ENCODE peak calls at places on chromosomes 3 and 15, in eight cellular contexts. One of them, this sample, is unnamed.

GRCh38 chr3:42025388-42026138 is 63.7 kb upstream of the ULK4 start:
- DNase-seq in NCI-H1694: peak; percentile 85
- DNase-seq in mesenteric fat pad: no peak
- DNase-seq in HT1080: peak; percentile 90
- DNase-seq in prostate gland: peak; percentile 85
- DNase-seq in retinal pigment epithelial cell: no peak
- DNase-seq in RPMI7951: peak; percentile 97
- DNase-seq in NCI-H510A: peak; percentile 73
- DNase-seq in this sample: peak; percentile 92

GRCh38 chr3:89184151-89184550 is 76.7 kb downstream of the EPHA3 start:
- DNase-seq in NCI-H1694: no peak
- DNase-seq in mesenteric fat pad: no peak
- DNase-seq in HT1080: no peak
- DNase-seq in prostate gland: no peak
- DNase-seq in retinal pigment epithelial cell: no peak
- DNase-seq in RPMI7951: peak; percentile 35
- DNase-seq in NCI-H510A: no peak
- DNase-seq in this sample: no peak

GRCh38 chr15:87368511-87368910 is 888.0 kb downstream of the NTRK3 start:
- DNase-seq in NCI-H1694: no peak
- DNase-seq in mesenteric fat pad: no peak
- DNase-seq in HT1080: no peak
- DNase-seq in prostate gland: no peak
- DNase-seq in retinal pigment epithelial cell: no peak
- DNase-seq in RPMI7951: peak; percentile 77
- DNase-seq in NCI-H510A: no peak
- DNase-seq in this sample: no peak

GRCh38 chr3:126014252-126014651 is 45.3 kb downstream of the ROPN1B start:
- DNase-seq in NCI-H1694: no peak
- DNase-seq in mesenteric fat pad: no peak
- DNase-seq in HT1080: no peak
- DNase-seq in prostate gland: no peak
- DNase-seq in retinal pigment epithelial cell: no peak
- DNase-seq in RPMI7951: peak; percentile 59
- DNase-seq in NCI-H510A: no peak
- DNase-seq in this sample: no peak

GRCh38 chr3:105686324-105686897 is 182.4 kb downstream of the CBLB start:
- DNase-seq in NCI-H1694: no peak
- DNase-seq in mesenteric fat pad: no peak
- DNase-seq in HT1080: peak; percentile 30
- DNase-seq in prostate gland: no peak
- DNase-seq in retinal pigment epithelial cell: peak; percentile 3
- DNase-seq in RPMI7951: peak; percentile 20
- DNase-seq in NCI-H510A: no peak
- DNase-seq in this sample: no peak

GRCh38 chr3:119965692-119966091 is 128.6 kb downstream of the GSK3B start:
- DNase-seq in NCI-H1694: no peak
- DNase-seq in mesenteric fat pad: no peak
- DNase-seq in HT1080: no peak
- DNase-seq in prostate gland: no peak
- DNase-seq in retinal pigment epithelial cell: no peak
- DNase-seq in RPMI7951: no peak
- DNase-seq in NCI-H510A: no peak
- DNase-seq in this sample: no peak

GRCh38 chr3:127172670-127173515 is 20.0 kb upstream of the PRR23E start:
- DNase-seq in NCI-H1694: no peak
- DNase-seq in mesenteric fat pad: peak; percentile 86
- DNase-seq in HT1080: peak; percentile 82
- DNase-seq in prostate gland: no peak
- DNase-seq in retinal pigment epithelial cell: peak; percentile 17
- DNase-seq in RPMI7951: peak; percentile 82
- DNase-seq in NCI-H510A: peak; percentile 56
- DNase-seq in this sample: no peak

GRCh38 chr3:111676177-111677021 is 81.3 kb upstream of the ZBED2 start:
- DNase-seq in NCI-H1694: no peak
- DNase-seq in mesenteric fat pad: no peak
- DNase-seq in HT1080: peak; percentile 87
- DNase-seq in prostate gland: peak; percentile 15
- DNase-seq in retinal pigment epithelial cell: no peak
- DNase-seq in RPMI7951: peak; percentile 89
- DNase-seq in NCI-H510A: no peak
- DNase-seq in this sample: peak; percentile 46

GRCh38 chr3:172378439-172378838 is 69.8 kb downstream of the GHSR start:
- DNase-seq in NCI-H1694: no peak
- DNase-seq in mesenteric fat pad: no peak
- DNase-seq in HT1080: no peak
- DNase-seq in prostate gland: no peak
- DNase-seq in retinal pigment epithelial cell: no peak
- DNase-seq in RPMI7951: no peak
- DNase-seq in NCI-H510A: no peak
- DNase-seq in this sample: no peak

GRCh38 chr3:189572249-189572648 is 58.9 kb upstream of the TP63 start:
- DNase-seq in NCI-H1694: no peak
- DNase-seq in mesenteric fat pad: no peak
- DNase-seq in HT1080: no peak
- DNase-seq in prostate gland: no peak
- DNase-seq in retinal pigment epithelial cell: no peak
- DNase-seq in RPMI7951: no peak
- DNase-seq in NCI-H510A: no peak
- DNase-seq in this sample: no peak

GRCh38 chr3:52752045-52752660 is 18.6 kb downstream of the NEK4 start:
- DNase-seq in NCI-H1694: no peak
- DNase-seq in mesenteric fat pad: no peak
- DNase-seq in HT1080: no peak
- DNase-seq in prostate gland: no peak
- DNase-seq in retinal pigment epithelial cell: no peak
- DNase-seq in RPMI7951: no peak
- DNase-seq in NCI-H510A: no peak
- DNase-seq in this sample: no peak

GRCh38 chr3:169556909-169557308 is 106.6 kb downstream of the MECOM start:
- DNase-seq in NCI-H1694: no peak
- DNase-seq in mesenteric fat pad: no peak
- DNase-seq in HT1080: no peak
- DNase-seq in prostate gland: no peak
- DNase-seq in retinal pigment epithelial cell: no peak
- DNase-seq in RPMI7951: no peak
- DNase-seq in NCI-H510A: no peak
- DNase-seq in this sample: no peak

GRCh38 chr15:68609618-68610017 is 30.8 kb downstream of the CORO2B start:
- DNase-seq in NCI-H1694: no peak
- DNase-seq in mesenteric fat pad: no peak
- DNase-seq in HT1080: no peak
- DNase-seq in prostate gland: no peak
- DNase-seq in retinal pigment epithelial cell: no peak
- DNase-seq in RPMI7951: no peak
- DNase-seq in NCI-H510A: no peak
- DNase-seq in this sample: peak; percentile 37

GRCh38 chr3:14274999-14275961 is 96.7 kb downstream of the LSM3 start:
- DNase-seq in NCI-H1694: peak; percentile 31
- DNase-seq in mesenteric fat pad: no peak
- DNase-seq in HT1080: no peak
- DNase-seq in prostate gland: no peak
- DNase-seq in retinal pigment epithelial cell: no peak
- DNase-seq in RPMI7951: no peak
- DNase-seq in NCI-H510A: no peak
- DNase-seq in this sample: no peak

GRCh38 chr3:131217296-131217741 is 164.3 kb upstream of the NUDT16 start:
- DNase-seq in NCI-H1694: no peak
- DNase-seq in mesenteric fat pad: no peak
- DNase-seq in HT1080: peak; percentile 71
- DNase-seq in prostate gland: no peak
- DNase-seq in retinal pigment epithelial cell: no peak
- DNase-seq in RPMI7951: peak; percentile 84
- DNase-seq in NCI-H510A: no peak
- DNase-seq in this sample: no peak

GRCh38 chr3:197354195-197355059 is 56.0 kb upstream of the DLG1 start:
- DNase-seq in NCI-H1694: no peak
- DNase-seq in mesenteric fat pad: no peak
- DNase-seq in HT1080: no peak
- DNase-seq in prostate gland: peak; percentile 21
- DNase-seq in retinal pigment epithelial cell: no peak
- DNase-seq in RPMI7951: peak; percentile 94
- DNase-seq in NCI-H510A: no peak
- DNase-seq in this sample: no peak

GRCh38 chr3:45917146-45917885 is 25.9 kb upstream of the CXCR6 start:
- DNase-seq in NCI-H1694: no peak
- DNase-seq in mesenteric fat pad: peak; percentile 49
- DNase-seq in HT1080: no peak
- DNase-seq in prostate gland: no peak
- DNase-seq in retinal pigment epithelial cell: no peak
- DNase-seq in RPMI7951: no peak
- DNase-seq in NCI-H510A: peak; percentile 38
- DNase-seq in this sample: no peak

GRCh38 chr15:80155001-80155377 is 2.2 kb downstream of the FAH start:
- DNase-seq in NCI-H1694: no peak
- DNase-seq in mesenteric fat pad: no peak
- DNase-seq in HT1080: no peak
- DNase-seq in prostate gland: no peak
- DNase-seq in retinal pigment epithelial cell: no peak
- DNase-seq in RPMI7951: peak; percentile 25
- DNase-seq in NCI-H510A: no peak
- DNase-seq in this sample: no peak

GRCh38 chr3:177089120-177089519 is 108.2 kb downstream of the TBL1XR1 start:
- DNase-seq in NCI-H1694: no peak
- DNase-seq in mesenteric fat pad: no peak
- DNase-seq in HT1080: no peak
- DNase-seq in prostate gland: no peak
- DNase-seq in retinal pigment epithelial cell: no peak
- DNase-seq in RPMI7951: peak; percentile 30
- DNase-seq in NCI-H510A: no peak
- DNase-seq in this sample: no peak

GRCh38 chr3:194200422-194201060 is 64.6 kb downstream of the HES1 start:
- DNase-seq in NCI-H1694: no peak
- DNase-seq in mesenteric fat pad: no peak
- DNase-seq in HT1080: no peak
- DNase-seq in prostate gland: no peak
- DNase-seq in retinal pigment epithelial cell: no peak
- DNase-seq in RPMI7951: no peak
- DNase-seq in NCI-H510A: no peak
- DNase-seq in this sample: no peak

GRCh38 chr15:70922119-70922518 is 29.5 kb downstream of the LRRC49 start:
- DNase-seq in NCI-H1694: no peak
- DNase-seq in mesenteric fat pad: no peak
- DNase-seq in HT1080: no peak
- DNase-seq in prostate gland: no peak
- DNase-seq in retinal pigment epithelial cell: no peak
- DNase-seq in RPMI7951: no peak
- DNase-seq in NCI-H510A: no peak
- DNase-seq in this sample: no peak